ENCODE peak calls at places on chromosomes 3 and 15, in eight cellular contexts. One of them, this sample, is unnamed.

GRCh38 chr3:49683162-49683561 is 6.1 kb downstream of the MST1 start:
- DNase-seq in A172: no peak
- DNase-seq in Calu3: no peak
- DNase-seq in adipocyte: no peak
- DNase-seq in stimulated activated CD4-positive, alpha-beta T cell treated with anti-CD3 and anti-CD28 coated beads, Interleukin-4, amount 100 ng/mL, for 1 hour: no peak
- DNase-seq in mucosa of gallbladder: no peak
- DNase-seq in mesothelial cell of epicardium: no peak
- DNase-seq in hepatocyte: no peak
- DNase-seq in this sample: no peak

GRCh38 chr15:44325568-44325967 is 37.0 kb downstream of the GOLM2 start:
- DNase-seq in mucosa of gallbladder: no peak
- DNase-seq in A172: no peak
- DNase-seq in Calu3: no peak
- DNase-seq in hepatocyte: no peak
- DNase-seq in stimulated activated CD4-positive, alpha-beta T cell treated with anti-CD3 and anti-CD28 coated beads, Interleukin-4, amount 100 ng/mL, for 1 hour: no peak
- DNase-seq in adipocyte: no peak
- DNase-seq in mesothelial cell of epicardium: no peak
- DNase-seq in this sample: no peak

GRCh38 chr3:161770532-161771386 is 274.2 kb downstream of the OTOL1 start:
- DNase-seq in Calu3: no peak
- DNase-seq in hepatocyte: no peak
- DNase-seq in mucosa of gallbladder: no peak
- DNase-seq in mesothelial cell of epicardium: no peak
- DNase-seq in adipocyte: no peak
- DNase-seq in A172: peak
- DNase-seq in stimulated activated CD4-positive, alpha-beta T cell treated with anti-CD3 and anti-CD28 coated beads, Interleukin-4, amount 100 ng/mL, for 1 hour: no peak
- DNase-seq in this sample: no peak

GRCh38 chr3:13231781-13232515 is 158.7 kb upstream of the IQSEC1 start:
- DNase-seq in hepatocyte: no peak
- DNase-seq in stimulated activated CD4-positive, alpha-beta T cell treated with anti-CD3 and anti-CD28 coated beads, Interleukin-4, amount 100 ng/mL, for 1 hour: no peak
- DNase-seq in Calu3: no peak
- DNase-seq in A172: no peak
- DNase-seq in mucosa of gallbladder: no peak
- DNase-seq in mesothelial cell of epicardium: no peak
- DNase-seq in adipocyte: no peak
- DNase-seq in this sample: no peak

GRCh38 chr3:111315911-111316310 is 226.1 kb upstream of the CD96 start:
- DNase-seq in stimulated activated CD4-positive, alpha-beta T cell treated with anti-CD3 and anti-CD28 coated beads, Interleukin-4, amount 100 ng/mL, for 1 hour: no peak
- DNase-seq in mucosa of gallbladder: no peak
- DNase-seq in A172: peak
- DNase-seq in mesothelial cell of epicardium: no peak
- DNase-seq in Calu3: no peak
- DNase-seq in adipocyte: peak
- DNase-seq in hepatocyte: no peak
- DNase-seq in this sample: no peak

GRCh38 chr3:138438896-138439295 is 4.5 kb downstream of the ESYT3 start:
- DNase-seq in hepatocyte: no peak
- DNase-seq in adipocyte: no peak
- DNase-seq in mucosa of gallbladder: no peak
- DNase-seq in stimulated activated CD4-positive, alpha-beta T cell treated with anti-CD3 and anti-CD28 coated beads, Interleukin-4, amount 100 ng/mL, for 1 hour: no peak
- DNase-seq in A172: no peak
- DNase-seq in mesothelial cell of epicardium: no peak
- DNase-seq in Calu3: no peak
- DNase-seq in this sample: no peak

GRCh38 chr3:155753038-155753647 is 8.3 kb upstream of the PLCH1 start:
- DNase-seq in mesothelial cell of epicardium: no peak
- DNase-seq in adipocyte: peak
- DNase-seq in mucosa of gallbladder: no peak
- DNase-seq in hepatocyte: peak
- DNase-seq in Calu3: no peak
- DNase-seq in stimulated activated CD4-positive, alpha-beta T cell treated with anti-CD3 and anti-CD28 coated beads, Interleukin-4, amount 100 ng/mL, for 1 hour: no peak
- DNase-seq in A172: peak
- DNase-seq in this sample: no peak

GRCh38 chr3:123789760-123790159 is 94.4 kb downstream of the MYLK start:
- DNase-seq in mucosa of gallbladder: no peak
- DNase-seq in Calu3: no peak
- DNase-seq in mesothelial cell of epicardium: no peak
- DNase-seq in A172: peak
- DNase-seq in adipocyte: peak
- DNase-seq in hepatocyte: no peak
- DNase-seq in stimulated activated CD4-positive, alpha-beta T cell treated with anti-CD3 and anti-CD28 coated beads, Interleukin-4, amount 100 ng/mL, for 1 hour: no peak
- DNase-seq in this sample: no peak

GRCh38 chr3:181176610-181177009 is 187.1 kb upstream of the DNAJC19 start:
- DNase-seq in adipocyte: peak
- DNase-seq in mucosa of gallbladder: peak
- DNase-seq in Calu3: peak
- DNase-seq in mesothelial cell of epicardium: peak
- DNase-seq in hepatocyte: peak
- DNase-seq in A172: peak
- DNase-seq in stimulated activated CD4-positive, alpha-beta T cell treated with anti-CD3 and anti-CD28 coated beads, Interleukin-4, amount 100 ng/mL, for 1 hour: peak
- DNase-seq in this sample: peak

GRCh38 chr3:42149537-42150426 is 58.6 kb downstream of the TRAK1 start:
- DNase-seq in stimulated activated CD4-positive, alpha-beta T cell treated with anti-CD3 and anti-CD28 coated beads, Interleukin-4, amount 100 ng/mL, for 1 hour: no peak
- DNase-seq in A172: peak
- DNase-seq in mesothelial cell of epicardium: no peak
- DNase-seq in hepatocyte: peak
- DNase-seq in mucosa of gallbladder: peak
- DNase-seq in adipocyte: no peak
- DNase-seq in Calu3: peak
- DNase-seq in this sample: peak

GRCh38 chr3:31880020-31880419 is 101.0 kb downstream of the OSBPL10 start:
- DNase-seq in stimulated activated CD4-positive, alpha-beta T cell treated with anti-CD3 and anti-CD28 coated beads, Interleukin-4, amount 100 ng/mL, for 1 hour: no peak
- DNase-seq in adipocyte: peak
- DNase-seq in mucosa of gallbladder: no peak
- DNase-seq in Calu3: peak
- DNase-seq in hepatocyte: peak
- DNase-seq in mesothelial cell of epicardium: no peak
- DNase-seq in A172: no peak
- DNase-seq in this sample: no peak